ENCODE peak calls at places on chromosome 5, in four cellular contexts. J is GM12878, H is HCT116, R is H1. O is an unnamed sample.

GRCh38 chr5:97047076-97047475 is 95.3 kb downstream of the LIX1 start:
- DNase-seq in J (no peak), H (no peak), R (no peak), O (no peak)

GRCh38 chr5:176664479-176664878 is 17.2 kb downstream of the TSPAN17 start:
- DNase-seq in R (no peak), H (no peak), J (no peak), O (no peak)

GRCh38 chr5:53820802-53821171 is 260.3 kb downstream of the NDUFS4 start:
- DNase-seq in H (no peak), R (no peak), J (peak), O (no peak)

GRCh38 chr5:23484094-23484493 is 23.3 kb upstream of the PRDM9 start:
- DNase-seq in R (no peak), J (no peak), H (no peak), O (no peak)

GRCh38 chr5:39331993-39332392 is 32.3 kb downstream of the C9 start:
- DNase-seq in R (no peak), H (no peak), J (no peak), O (no peak)

GRCh38 chr5:149549461-149550266 is 1.6 kb downstream of the CSNK1A1 start:
- DNase-seq in H (peak), R (no peak), J (peak), O (no peak)

GRCh38 chr5:75167345-75167744 is 69.3 kb downstream of the ANKRD31 start:
- DNase-seq in H (peak), R (no peak), J (no peak), O (peak)

GRCh38 chr5:147688965-147689364 is 93.6 kb downstream of the JAKMIP2 start:
- DNase-seq in J (no peak), H (no peak), R (no peak), O (peak)

GRCh38 chr5:84381501-84382362 is 2.9 kb downstream of the EDIL3 start:
- DNase-seq in J (no peak), H (no peak), R (no peak), O (no peak)

GRCh38 chr5:97726106-97726505 is 543.1 kb upstream of the RIOK2 start:
- DNase-seq in H (no peak), R (no peak), J (no peak), O (no peak)

GRCh38 chr5:172137046-172137445 is 51.0 kb downstream of the STK10 start:
- DNase-seq in J (no peak), H (no peak), R (no peak), O (peak)

GRCh38 chr5:122816726-122817125 is 28.7 kb upstream of the SNX24 start:
- DNase-seq in H (no peak), J (no peak), R (no peak), O (no peak)

GRCh38 chr5:102018690-102019089 is 277.4 kb downstream of the SLCO4C1 start:
- DNase-seq in J (no peak), R (no peak), H (no peak), O (no peak)

GRCh38 chr5:65203746-65204145 is 278.0 kb downstream of the ADAMTS6 start:
- DNase-seq in R (no peak), H (no peak), J (no peak), O (no peak)

GRCh38 chr5:91182763-91183162 is 200.4 kb downstream of the ARRDC3 start:
- DNase-seq in H (no peak), R (peak), J (no peak), O (peak)

GRCh38 chr5:149072791-149073190 is 9.9 kb upstream of the SH3TC2 start:
- DNase-seq in H (no peak), J (no peak), R (no peak), O (no peak)

GRCh38 chr5:116567100-116567499 is 7.5 kb downstream of the SEMA6A start:
- DNase-seq in J (no peak), H (no peak), R (no peak), O (no peak)

GRCh38 chr5:62256161-62257017 is 49.6 kb upstream of the KIF2A start:
- DNase-seq in H (no peak), R (no peak), J (no peak), O (no peak)

GRCh38 chr5:38551020-38552017 is 5.1 kb downstream of the LIFR start:
- DNase-seq in R (no peak), J (no peak), H (peak), O (peak)

GRCh38 chr5:8845316-8845715 is 700.6 kb downstream of the SEMA5A start:
- DNase-seq in J (no peak), H (no peak), R (no peak), O (no peak)

GRCh38 chr5:167294861-167295685 is 996.4 kb upstream of the WWC1 start:
- DNase-seq in J (no peak), R (no peak), H (peak), O (no peak)

GRCh38 chr5:40278881-40279280 is 400.8 kb upstream of the PTGER4 start:
- DNase-seq in R (no peak), J (no peak), H (no peak), O (no peak)

DNA sequence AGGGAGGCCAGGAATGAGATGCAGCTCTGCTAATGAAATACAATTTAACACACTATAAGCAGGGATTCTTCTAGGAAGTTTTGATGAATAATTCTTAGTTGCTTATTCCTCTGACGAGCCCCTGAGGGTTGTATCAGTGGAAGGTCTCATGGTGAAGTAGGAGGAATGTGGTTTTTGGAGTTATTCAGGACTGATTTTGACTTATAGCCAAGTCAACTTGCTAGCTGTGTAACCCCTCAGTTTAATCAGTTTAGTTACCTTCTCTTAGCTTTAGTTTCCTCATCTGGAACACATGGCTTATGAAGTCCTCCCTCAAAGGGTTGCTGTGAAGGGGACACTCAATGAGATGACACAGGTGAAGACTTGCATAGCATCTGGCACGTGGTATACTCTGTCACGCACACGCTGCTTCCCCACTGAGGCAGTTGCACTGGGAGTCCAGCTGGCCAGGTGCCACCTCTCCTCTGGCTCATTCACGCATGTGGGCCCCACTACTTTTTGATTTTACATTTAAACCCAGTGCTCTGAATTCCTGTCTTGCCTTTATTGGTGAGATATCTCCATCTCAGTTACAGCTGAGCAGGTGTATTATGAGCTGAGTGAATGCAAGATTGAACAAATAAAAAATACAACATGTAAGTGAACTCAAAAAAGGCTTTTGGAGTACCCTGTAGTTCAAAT is 415.0 kb downstream of the ARHGEF28 start:
- DNase-seq in R (no peak), J (no peak), H (no peak), O (no peak)
- TF ChIP-seq JUND in R (no peak), J (no peak), H (no peak), O (no peak)

GRCh38 chr5:35365756-35366155 is 135.5 kb upstream of the PRLR start:
- DNase-seq in H (no peak), J (no peak), R (no peak), O (no peak)

GRCh38 chr5:35360671-35361070 is 130.4 kb upstream of the PRLR start:
- DNase-seq in R (no peak), H (no peak), J (no peak), O (no peak)

GRCh38 chr5:35364350-35364749 is 134.1 kb upstream of the PRLR start:
- DNase-seq in H (no peak), J (no peak), R (no peak), O (no peak)

GRCh38 chr5:35363387-35363965 is 133.2 kb upstream of the PRLR start:
- DNase-seq in H (no peak), R (no peak), J (no peak), O (no peak)

GRCh38 chr5:35362772-35363171 is 132.5 kb upstream of the PRLR start:
- DNase-seq in J (no peak), H (no peak), R (no peak), O (no peak)
- TF ChIP-seq JUND in J (no peak), H (no peak), R (no peak), O (no peak)

GRCh38 chr5:72363146-72363802 is 43.1 kb downstream of the PTCD2 start:
- DNase-seq in R (no peak), J (no peak), H (peak), O (no peak)
- TF ChIP-seq JUND in R (peak), J (no peak), H (no peak), O (no peak)

GRCh38 chr5:143687604-143688003 is 124.4 kb upstream of the HMHB1 start:
- DNase-seq in J (no peak), R (no peak), H (no peak), O (no peak)

GRCh38 chr5:143682788-143683419 is 129.1 kb upstream of the HMHB1 start:
- DNase-seq in J (no peak), H (no peak), R (no peak), O (no peak)

GRCh38 chr5:143683459-143683858 is 128.5 kb upstream of the HMHB1 start:
- DNase-seq in H (no peak), J (no peak), R (no peak), O (no peak)

GRCh38 chr5:143682221-143682620 is 129.7 kb upstream of the HMHB1 start:
- DNase-seq in J (no peak), H (no peak), R (no peak), O (no peak)

GRCh38 chr5:143685416-143685815 is 126.5 kb upstream of the HMHB1 start:
- DNase-seq in H (no peak), J (no peak), R (no peak), O (peak)
- TF ChIP-seq JUND in H (no peak), J (no peak), R (no peak), O (no peak)

GRCh38 chr5:10760976-10761841 is at the start of gene DAP:
- DNase-seq in R (peak), J (peak), H (peak), O (peak)

GRCh38 chr5:10757043-10757442 is 4.0 kb downstream of the DAP start:
- DNase-seq in R (no peak), J (no peak), H (no peak), O (no peak)

GRCh38 chr5:10760033-10760975 is 730 bp downstream of the DAP start:
- DNase-seq in J (no peak), H (peak), R (no peak), O (peak)

GRCh38 chr5:10756539-10756938 is 4.5 kb downstream of the DAP start:
- DNase-seq in R (no peak), H (no peak), J (peak), O (no peak)

GRCh38 chr5:10759111-10759510 is 1.9 kb downstream of the DAP start:
- DNase-seq in R (no peak), J (no peak), H (no peak), O (no peak)
- TF ChIP-seq JUND in R (no peak), J (no peak), H (no peak), O (no peak)

DNA sequence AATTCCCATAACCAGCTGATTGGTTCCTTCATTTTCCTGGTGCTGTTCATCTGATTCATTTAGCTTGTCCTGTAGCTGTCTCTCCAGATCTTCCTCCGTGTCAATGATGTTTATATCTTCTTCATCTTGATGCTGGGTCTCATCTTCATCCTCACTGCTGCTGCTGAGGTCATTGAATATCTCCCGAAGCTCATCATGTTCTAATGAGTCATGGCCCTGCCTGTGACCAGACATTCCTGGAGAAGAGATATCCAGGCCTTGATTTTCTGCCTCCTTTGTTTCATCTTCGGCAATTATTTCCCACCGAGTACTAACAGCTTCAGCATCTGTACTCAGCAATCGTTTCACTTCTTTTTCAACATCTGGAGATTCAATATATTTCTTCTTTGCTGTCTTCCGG is 1.4 kb downstream of the TAF7 start:
- DNase-seq in J (no peak), H (no peak), R (no peak), O (no peak)
- TF ChIP-seq JUND in J (no peak), H (no peak), R (no peak), O (no peak)

O was measured in T47D.